ENCODE peak calls at places on chromosomes 6 and 20, in four cellular contexts. One of them, this sample, is unnamed.

GRCh38 chr6:29791786-29792122 is 35.9 kb upstream of the HLA-G start:
- DNase-seq in tibial nerve: no peak
- DNase-seq in H1: no peak
- DNase-seq in GM12878: no peak
- DNase-seq in this sample: no peak

GRCh38 chr6:68313911-68314310 is 321.2 kb upstream of the ADGRB3 start:
- DNase-seq in tibial nerve: no peak
- DNase-seq in H1: no peak
- DNase-seq in GM12878: no peak
- DNase-seq in this sample: no peak

GRCh38 chr20:62860391-62860923 is 1.2 kb downstream of the TCFL5 start:
- DNase-seq in tibial nerve: no peak
- DNase-seq in H1: no peak
- DNase-seq in GM12878: no peak
- DNase-seq in this sample: no peak

GRCh38 chr20:40897177-40897700 is 131.4 kb upstream of the TOP1 start:
- DNase-seq in tibial nerve: no peak
- DNase-seq in H1: no peak
- DNase-seq in GM12878: no peak
- DNase-seq in this sample: no peak

GRCh38 chr6:125839471-125839870 is 48.7 kb downstream of the NCOA7 start:
- DNase-seq in tibial nerve: no peak
- DNase-seq in H1: no peak
- DNase-seq in GM12878: no peak
- DNase-seq in this sample: no peak

GRCh38 chr6:163255265-163255664 is 159.3 kb upstream of the QKI start:
- DNase-seq in tibial nerve: no peak
- DNase-seq in H1: no peak
- DNase-seq in GM12878: no peak
- DNase-seq in this sample: no peak

GRCh38 chr6:35014341-35014740 is 125.3 kb downstream of the ANKS1A start:
- DNase-seq in tibial nerve: no peak
- DNase-seq in H1: no peak
- DNase-seq in GM12878: no peak
- DNase-seq in this sample: no peak

GRCh38 chr6:132401120-132401940 is at the start of gene MOXD1:
- DNase-seq in tibial nerve: no peak
- DNase-seq in H1: no peak
- DNase-seq in GM12878: no peak
- DNase-seq in this sample: no peak

GRCh38 chr6:20084411-20084810 is 127.9 kb downstream of the MBOAT1 start:
- DNase-seq in tibial nerve: no peak
- DNase-seq in H1: no peak
- DNase-seq in GM12878: no peak
- DNase-seq in this sample: no peak

GRCh38 chr20:61954276-61955021 is 111.2 kb downstream of the TAF4 start:
- DNase-seq in tibial nerve: no peak
- DNase-seq in H1: no peak
- DNase-seq in GM12878: no peak
- DNase-seq in this sample: no peak

GRCh38 chr6:56851104-56851503 is 103.8 kb upstream of the BEND6 start:
- DNase-seq in tibial nerve: no peak
- DNase-seq in H1: no peak
- DNase-seq in GM12878: no peak
- DNase-seq in this sample: no peak

GRCh38 chr6:75403563-75403962 is 90.0 kb downstream of the FILIP1 start:
- DNase-seq in tibial nerve: no peak
- DNase-seq in H1: no peak
- DNase-seq in GM12878: no peak
- DNase-seq in this sample: no peak

GRCh38 chr20:48632017-48632824 is 195.6 kb downstream of the PREX1 start:
- DNase-seq in tibial nerve: no peak
- DNase-seq in H1: no peak
- DNase-seq in GM12878: no peak
- DNase-seq in this sample: no peak

DNA sequence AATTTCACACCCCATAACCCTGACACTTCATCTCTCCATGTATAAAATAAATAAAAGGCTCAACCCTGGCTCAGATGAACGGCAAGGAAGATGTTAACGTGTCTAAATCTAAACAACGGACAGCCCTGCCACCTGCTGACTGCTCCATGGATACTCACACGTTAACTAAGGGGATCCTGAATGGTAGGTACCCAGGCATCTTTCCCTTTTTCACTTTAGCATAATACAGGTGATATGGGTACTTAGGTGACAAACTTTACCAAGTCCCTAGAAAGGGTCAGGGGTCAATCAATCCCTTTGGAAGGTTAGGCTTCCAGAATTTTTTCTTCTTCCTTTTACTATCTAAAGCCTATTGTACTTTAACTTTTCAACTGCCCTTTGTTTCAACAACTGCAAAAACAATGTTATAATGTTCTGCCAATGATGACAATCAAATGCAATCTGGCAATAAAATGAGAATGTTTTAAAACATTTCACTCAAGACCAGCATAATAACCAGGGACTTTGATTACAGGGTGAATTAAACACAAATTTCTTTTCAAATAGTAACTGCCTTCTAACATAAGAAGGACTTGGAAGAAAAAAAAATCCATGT is 52.4 kb upstream of the IPCEF1 start:
- DNase-seq in tibial nerve: no peak
- DNase-seq in H1: no peak
- DNase-seq in GM12878: no peak
- DNase-seq in this sample: peak; percentile 74
- TF ChIP-seq POLR2A in tibial nerve: no peak
- TF ChIP-seq POLR2A in H1: no peak
- TF ChIP-seq POLR2A in GM12878: no peak
- TF ChIP-seq POLR2A in this sample: no peak

GRCh38 chr20:33686984-33687366 is 790 bp upstream of the E2F1 start:
- DNase-seq in tibial nerve: no peak
- DNase-seq in H1: no peak
- DNase-seq in GM12878: no peak
- DNase-seq in this sample: no peak
- H3K4me3 ChIP-seq in tibial nerve: peak overlapping the region; percentile 35
- H3K4me3 ChIP-seq in H1: peak overlapping the region; percentile 18
- H3K4me3 ChIP-seq in GM12878: peak overlapping the region; percentile 43
- H3K4me3 ChIP-seq in this sample: no peak overlapping the region

GRCh38 chr6:13297391-13297790 is 30.9 kb downstream of the TBC1D7 start:
- DNase-seq in tibial nerve: no peak
- DNase-seq in H1: no peak
- DNase-seq in GM12878: no peak
- DNase-seq in this sample: no peak

GRCh38 chr6:13294499-13295069 is 33.8 kb downstream of the TBC1D7 start:
- DNase-seq in tibial nerve: no peak
- DNase-seq in H1: no peak
- DNase-seq in GM12878: no peak
- DNase-seq in this sample: peak; percentile 69

GRCh38 chr6:13299403-13299821 is 28.9 kb downstream of the TBC1D7 start:
- DNase-seq in tibial nerve: no peak
- DNase-seq in H1: no peak
- DNase-seq in GM12878: no peak
- DNase-seq in this sample: peak; percentile 58

GRCh38 chr6:13295576-13295975 is 32.8 kb downstream of the TBC1D7 start:
- DNase-seq in tibial nerve: no peak
- DNase-seq in H1: no peak
- DNase-seq in GM12878: no peak
- DNase-seq in this sample: no peak

GRCh38 chr6:13296536-13296997 is 31.8 kb downstream of the TBC1D7 start:
- DNase-seq in tibial nerve: no peak
- DNase-seq in H1: no peak
- DNase-seq in GM12878: no peak
- DNase-seq in this sample: no peak
- TF ChIP-seq CTCF in tibial nerve: no peak
- TF ChIP-seq CTCF in H1: peak; percentile 18
- TF ChIP-seq CTCF in GM12878: no peak
- TF ChIP-seq CTCF in this sample: no peak

DNA sequence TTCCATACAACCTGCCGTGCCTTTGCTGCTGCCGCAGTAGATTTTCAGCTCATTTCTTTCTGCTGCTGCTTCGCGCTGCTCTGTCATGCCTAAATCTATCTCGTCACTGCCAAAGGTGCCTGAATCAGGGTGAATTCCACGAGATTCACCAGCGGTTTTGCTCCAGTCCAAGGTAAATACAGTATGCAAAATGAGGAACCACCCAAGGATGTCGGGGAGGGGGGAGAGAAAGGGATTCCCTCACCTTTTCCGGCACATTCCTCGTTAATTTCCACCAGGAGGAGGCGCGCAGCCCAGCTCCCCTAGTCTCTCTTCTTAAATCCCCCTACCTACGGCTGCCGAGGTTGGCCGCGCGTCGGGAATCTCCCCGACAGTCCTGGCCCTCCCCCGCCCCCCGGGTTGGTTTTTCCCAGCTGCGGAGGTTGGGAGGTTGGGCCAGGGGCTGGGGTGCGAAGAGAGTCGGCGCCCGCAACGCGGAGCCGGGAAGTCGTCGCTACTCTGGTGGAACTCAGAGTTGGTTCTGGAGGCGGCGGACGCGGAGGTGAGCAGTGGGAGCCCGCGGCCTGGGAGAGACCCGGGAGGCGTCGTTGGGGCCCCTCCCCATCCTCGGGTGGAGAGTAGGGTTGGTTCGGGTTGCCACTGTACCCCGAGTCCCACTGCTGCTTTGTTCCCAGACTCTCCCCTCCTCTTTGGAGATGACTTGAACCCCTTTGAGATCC is at the start of gene TPBG:
- DNase-seq in tibial nerve: peak; percentile 19
- DNase-seq in H1: peak; percentile 82
- DNase-seq in GM12878: no peak
- DNase-seq in this sample: peak; percentile 28
- TF ChIP-seq POLR2A in tibial nerve: no peak
- TF ChIP-seq POLR2A in H1: peak; percentile 55
- TF ChIP-seq POLR2A in GM12878: peak; percentile 46
- TF ChIP-seq POLR2A in this sample: no peak

GRCh38 chr20:37278966-37279590 is 10.4 kb upstream of the MANBAL start:
- DNase-seq in tibial nerve: no peak
- DNase-seq in H1: no peak
- DNase-seq in GM12878: no peak
- DNase-seq in this sample: no peak
- H3K4me3 ChIP-seq in tibial nerve: no peak overlapping the region
- H3K4me3 ChIP-seq in H1: no peak overlapping the region
- H3K4me3 ChIP-seq in GM12878: no peak overlapping the region
- H3K4me3 ChIP-seq in this sample: no peak overlapping the region

GRCh38 chr20:47220161-47220582 is 136.3 kb downstream of the ZMYND8 start:
- DNase-seq in tibial nerve: no peak
- DNase-seq in H1: no peak
- DNase-seq in GM12878: no peak
- DNase-seq in this sample: no peak
- TF ChIP-seq CTCF in tibial nerve: peak; percentile 54
- TF ChIP-seq CTCF in H1: peak; percentile 61
- TF ChIP-seq CTCF in GM12878: peak; percentile 64
- TF ChIP-seq CTCF in this sample: no peak